ENCODE peak calls at places on chromosome 7, in four cellular contexts. Z is mesothelial cell of epicardium, B is HS-5, W is foreskin melanocyte. P is an unnamed sample.

GRCh38 chr7:11807000-11807399 is 25.0 kb downstream of the THSD7A start:
- DNase-seq in B (no peak), W (no peak), Z (no peak), P (no peak)

GRCh38 chr7:81158189-81158588 is 239.3 kb upstream of the SEMA3C start:
- DNase-seq in B (no peak), Z (no peak), W (no peak), P (no peak)

GRCh38 chr7:36565792-36566356 is 158.4 kb downstream of the AOAH start:
- DNase-seq in Z (no peak), W (no peak), B (no peak), P (peak)

GRCh38 chr7:5396999-5397656 is 26.5 kb downstream of the TNRC18 start:
- DNase-seq in W (peak), Z (no peak), B (peak), P (peak)

GRCh38 chr7:8295638-8296361 is 33.8 kb upstream of the ICA1 start:
- DNase-seq in Z (no peak), B (peak), W (peak), P (peak)

GRCh38 chr7:106848851-106849442 is 16.1 kb upstream of the PIK3CG start:
- DNase-seq in B (peak), W (peak), Z (no peak), P (no peak)

GRCh38 chr7:114875171-114875570 is 46.7 kb upstream of the MDFIC start:
- DNase-seq in Z (no peak), B (no peak), W (no peak), P (no peak)

GRCh38 chr7:148276291-148277041 is 314.1 kb upstream of the C7orf33 start:
- DNase-seq in W (no peak), Z (no peak), B (no peak), P (no peak)

GRCh38 chr7:41886257-41886905 is 183.5 kb upstream of the INHBA start:
- DNase-seq in W (no peak), Z (no peak), B (peak), P (peak)

GRCh38 chr7:117090820-117091219 is 137.5 kb downstream of the ST7 start:
- DNase-seq in W (no peak), B (no peak), Z (no peak), P (no peak)

GRCh38 chr7:116706668-116707126 is 34.7 kb downstream of the MET start:
- DNase-seq in Z (no peak), B (no peak), W (peak), P (no peak)

GRCh38 chr7:128923411-128923800 is 12.9 kb upstream of the KCP start:
- DNase-seq in W (no peak), Z (no peak), B (no peak), P (no peak)

GRCh38 chr7:35987016-35987415 is 166.0 kb upstream of the EEPD1 start:
- DNase-seq in B (no peak), Z (no peak), W (no peak), P (no peak)

GRCh38 chr7:28922618-28923331 is 35.4 kb downstream of the TRIL start:
- DNase-seq in Z (peak), B (peak), W (peak), P (peak)

GRCh38 chr7:136049117-136049516 is 72.0 kb upstream of the MTPN start:
- DNase-seq in W (no peak), B (no peak), Z (no peak), P (no peak)

P was measured in NB4.